ENCODE peak calls at places on chromosomes 12 and 14, in four cellular contexts. One of them, this sample, is unnamed.

GRCh38 chr14:94079891-94080605 is 954 bp downstream of the DDX24 start:
- DNase-seq in NCI-H1694 treated with DMSO at 0.1 percent for 48 hours: no peak
- DNase-seq in fibroblast of gingiva: no peak
- DNase-seq in NCI-H1092: no peak
- DNase-seq in this sample: no peak

GRCh38 chr12:12835378-12836145 is 22.4 kb downstream of the DDX47 start:
- DNase-seq in NCI-H1694 treated with DMSO at 0.1 percent for 48 hours: no peak
- DNase-seq in fibroblast of gingiva: no peak
- DNase-seq in NCI-H1092: no peak
- DNase-seq in this sample: no peak

GRCh38 chr12:39435531-39435930 is 7.4 kb downstream of the KIF21A start:
- DNase-seq in NCI-H1694 treated with DMSO at 0.1 percent for 48 hours: no peak
- DNase-seq in fibroblast of gingiva: no peak
- DNase-seq in NCI-H1092: no peak
- DNase-seq in this sample: no peak

GRCh38 chr14:23171251-23171975 is 12.0 kb downstream of the SLC7A8 start:
- DNase-seq in NCI-H1694 treated with DMSO at 0.1 percent for 48 hours: no peak
- DNase-seq in fibroblast of gingiva: peak
- DNase-seq in NCI-H1092: no peak
- DNase-seq in this sample: no peak

GRCh38 chr14:23639048-23639890 is 3.1 kb downstream of the DHRS2 start:
- DNase-seq in NCI-H1694 treated with DMSO at 0.1 percent for 48 hours: no peak
- DNase-seq in fibroblast of gingiva: no peak
- DNase-seq in NCI-H1092: no peak
- DNase-seq in this sample: no peak

GRCh38 chr14:67421356-67422224 is 9.6 kb upstream of the PLEK2 start:
- DNase-seq in NCI-H1694 treated with DMSO at 0.1 percent for 48 hours: no peak
- DNase-seq in fibroblast of gingiva: no peak
- DNase-seq in NCI-H1092: no peak
- DNase-seq in this sample: no peak

GRCh38 chr14:37139710-37140109 is 32.7 kb downstream of the SLC25A21 start:
- DNase-seq in NCI-H1694 treated with DMSO at 0.1 percent for 48 hours: no peak
- DNase-seq in fibroblast of gingiva: no peak
- DNase-seq in NCI-H1092: no peak
- DNase-seq in this sample: no peak

GRCh38 chr12:132833341-132833740 is 4.7 kb upstream of the GOLGA3 start:
- DNase-seq in NCI-H1694 treated with DMSO at 0.1 percent for 48 hours: no peak
- DNase-seq in fibroblast of gingiva: no peak
- DNase-seq in NCI-H1092: no peak
- DNase-seq in this sample: no peak

GRCh38 chr14:65509842-65510241 is 97.3 kb downstream of the FUT8 start:
- DNase-seq in NCI-H1694 treated with DMSO at 0.1 percent for 48 hours: no peak
- DNase-seq in fibroblast of gingiva: no peak
- DNase-seq in NCI-H1092: no peak
- DNase-seq in this sample: no peak

GRCh38 chr14:73728106-73729014 is 14.2 kb upstream of the PNMA1 start:
- DNase-seq in NCI-H1694 treated with DMSO at 0.1 percent for 48 hours: peak
- DNase-seq in fibroblast of gingiva: peak
- DNase-seq in NCI-H1092: peak
- DNase-seq in this sample: peak

This sample was measured in GM12892.